ENCODE peak calls at places on chromosome 13, in eight cellular contexts. B, F, M, A, E, I, C and G are unnamed samples.

GRCh38 chr13:90477194-90477593 is 870.3 kb upstream of the MIR17HG start:
- DNase-seq in B (no peak), F (no peak), M (no peak), A (no peak), E (no peak), I (no peak), C (no peak), G (no peak)

GRCh38 chr13:113584870-113585671 is 518 bp downstream of the TFDP1 start:
- DNase-seq in B (no peak), F (no peak), M (no peak), A (peak; percentile 21), E (no peak), I (peak; percentile 65), C (no peak), G (peak; percentile 24)

GRCh38 chr13:110391273-110391672 is 84.2 kb downstream of the COL4A2 start:
- DNase-seq in B (no peak), F (no peak), M (no peak), A (no peak), E (peak; percentile 63), I (no peak), C (no peak), G (no peak)

GRCh38 chr13:73765651-73766384 is 368.4 kb downstream of the KLF12 start:
- DNase-seq in B (peak; percentile 12), F (no peak), M (peak; percentile 31), A (no peak), E (peak; percentile 86), I (peak; percentile 84), C (peak; percentile 92), G (peak; percentile 24)

GRCh38 chr13:113305208-113305607 is 8.2 kb downstream of the LAMP1 start:
- DNase-seq in B (no peak), F (no peak), M (no peak), A (peak; percentile 91), E (peak; percentile 50), I (no peak), C (peak; percentile 38), G (no peak)

GRCh38 chr13:85521586-85521985 is 277.6 kb downstream of the SLITRK6 start:
- DNase-seq in B (no peak), F (no peak), M (no peak), A (no peak), E (no peak), I (no peak), C (no peak), G (no peak)

GRCh38 chr13:83216521-83217245 is 665.6 kb downstream of the SLITRK1 start:
- DNase-seq in B (no peak), F (no peak), M (no peak), A (no peak), E (no peak), I (no peak), C (no peak), G (no peak)

GRCh38 chr13:89029062-89029461 is 1357.9 kb downstream of the SLITRK5 start:
- DNase-seq in B (no peak), F (no peak), M (no peak), A (no peak), E (no peak), I (no peak), C (no peak), G (no peak)

GRCh38 chr13:30312859-30313258 is 5.5 kb upstream of the KATNAL1 start:
- DNase-seq in B (no peak), F (no peak), M (no peak), A (no peak), E (no peak), I (no peak), C (no peak), G (no peak)

GRCh38 chr13:110042253-110042652 is 255.9 kb upstream of the IRS2 start:
- DNase-seq in B (no peak), F (no peak), M (no peak), A (no peak), E (no peak), I (no peak), C (no peak), G (no peak)

GRCh38 chr13:51291341-51291740 is 48.1 kb upstream of the SERPINE3 start:
- DNase-seq in B (no peak), F (no peak), M (no peak), A (peak; percentile 25), E (no peak), I (no peak), C (no peak), G (no peak)

GRCh38 chr13:48066310-48066989 is 28.5 kb downstream of the MED4 start:
- DNase-seq in B (no peak), F (peak; percentile 10), M (no peak), A (peak; percentile 65), E (no peak), I (no peak), C (no peak), G (no peak)

GRCh38 chr13:77019756-77020155 is 7.2 kb downstream of the FBXL3 start:
- DNase-seq in B (no peak), F (no peak), M (no peak), A (no peak), E (no peak), I (no peak), C (no peak), G (no peak)

GRCh38 chr13:49859568-49859967 is 67.1 kb upstream of the KPNA3 start:
- DNase-seq in B (no peak), F (peak; percentile 87), M (no peak), A (peak; percentile 65), E (peak; percentile 84), I (no peak), C (no peak), G (no peak)

GRCh38 chr13:101660711-101661110 is 208.2 kb downstream of the ITGBL1 start:
- DNase-seq in B (no peak), F (no peak), M (no peak), A (no peak), E (no peak), I (no peak), C (no peak), G (no peak)